ENCODE peak calls at places on chromosomes 13 and 19, in seven cellular contexts. M is ascending aorta; N is NB4; G is AG04450; L is tibial nerve; Z is CD8-positive, alpha-beta T cell; W is body of pancreas. D is an unnamed sample.

GRCh38 chr13:85419611-85420010 is 379.6 kb downstream of the SLITRK6 start:
- DNase-seq in L (no peak), M (no peak), Z (no peak), W (no peak), G (no peak), N (no peak), D (no peak)

GRCh38 chr19:47176071-47176626 is 45.5 kb downstream of the SAE1 start:
- DNase-seq in W (no peak), M (no peak), Z (no peak), N (no peak), G (peak), L (no peak), D (no peak)

GRCh38 chr13:52067237-52067636 is 42.7 kb downstream of the UTP14C start:
- DNase-seq in M (no peak), G (no peak), L (no peak), N (peak), W (no peak), Z (no peak), D (no peak)

GRCh38 chr19:29789007-29789406 is 22.8 kb upstream of the CCNE1 start:
- DNase-seq in M (no peak), L (no peak), G (no peak), Z (no peak), N (peak), W (no peak), D (no peak)

GRCh38 chr13:103903790-103904189 is 837.6 kb upstream of the SLC10A2 start:
- DNase-seq in M (no peak), N (no peak), W (no peak), Z (no peak), L (no peak), G (no peak), D (no peak)

GRCh38 chr13:40130871-40131636 is 475.6 kb downstream of the COG6 start:
- DNase-seq in L (no peak), M (peak), W (no peak), N (peak), Z (no peak), G (no peak), D (no peak)

GRCh38 chr13:22812793-22813192 is 368.0 kb upstream of the SGCG start:
- DNase-seq in M (no peak), W (peak), G (no peak), Z (no peak), L (no peak), N (no peak), D (no peak)

GRCh38 chr13:33927315-33927714 is 109.4 kb downstream of the RFC3 start:
- DNase-seq in W (no peak), L (no peak), G (no peak), M (no peak), Z (no peak), N (peak), D (no peak)

GRCh38 chr13:69948016-69948415 is 159.6 kb upstream of the ATXN8OS start:
- DNase-seq in N (no peak), G (no peak), W (no peak), Z (no peak), M (no peak), L (no peak), D (no peak)

GRCh38 chr19:2494447-2495129 is 18.7 kb downstream of the GADD45B start:
- DNase-seq in Z (peak), N (peak), M (peak), W (peak), L (peak), G (no peak), D (no peak)

GRCh38 chr13:48265217-48265815 is 32.3 kb downstream of the ITM2B start:
- DNase-seq in G (no peak), M (no peak), N (no peak), W (no peak), Z (no peak), L (no peak), D (no peak)

GRCh38 chr13:30755678-30756077 is 20.3 kb downstream of the ALOX5AP start:
- DNase-seq in N (no peak), W (no peak), Z (no peak), M (no peak), G (no peak), L (no peak), D (no peak)

DNA sequence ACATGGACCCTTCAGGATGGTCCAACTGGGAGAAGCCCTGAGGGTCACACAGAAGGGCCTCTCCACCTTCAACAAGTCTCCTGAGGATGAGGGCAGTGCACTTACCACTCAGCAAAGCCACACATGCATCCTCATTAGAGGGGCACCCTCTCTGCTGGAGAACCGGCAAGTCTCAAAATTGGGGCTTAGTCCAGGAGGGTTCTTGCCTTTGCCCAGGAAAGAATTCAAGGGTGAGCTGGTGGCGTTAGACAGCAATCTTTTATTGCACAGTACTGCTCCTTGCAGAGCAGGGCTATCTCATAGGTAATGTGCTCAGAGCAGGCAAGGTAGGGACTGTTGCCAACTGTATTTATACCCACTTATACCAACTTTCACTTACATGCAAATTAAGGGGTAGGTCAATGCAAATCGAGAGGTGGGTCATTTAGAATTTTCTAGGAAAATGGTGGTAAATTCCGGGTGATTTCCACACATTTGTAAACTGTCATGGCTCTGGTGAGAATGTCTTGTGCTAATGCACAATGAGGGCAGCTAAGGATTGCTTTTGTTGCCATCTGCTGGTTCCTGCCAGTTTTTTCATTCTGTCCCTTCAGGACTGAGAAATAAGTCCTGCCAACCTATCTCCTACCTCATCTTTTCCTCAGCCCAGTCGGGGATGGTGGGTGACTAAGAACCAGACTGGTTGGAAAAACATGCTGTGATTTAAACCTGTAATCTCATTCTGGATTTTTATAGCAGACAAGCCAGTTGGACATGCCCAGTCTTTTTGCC is 27.8 kb upstream of the IGSF23 start:
- DNase-seq in Z (no peak), W (no peak), G (no peak), L (no peak), N (peak), M (no peak), D (no peak)
- TF ChIP-seq CTCF in Z (no peak), W (no peak), G (peak), L (no peak), N (no peak), M (no peak), D (no peak)

GRCh38 chr13:101785858-101786257 is 333.4 kb downstream of the ITGBL1 start:
- DNase-seq in L (no peak), N (peak), G (no peak), W (peak), Z (no peak), M (no peak), D (peak)
- TF ChIP-seq CTCF in L (no peak), N (peak), G (no peak), W (peak), Z (no peak), M (no peak), D (no peak)

GRCh38 chr13:41196011-41196410 is 1.6 kb upstream of the KBTBD7 start:
- DNase-seq in G (no peak), N (no peak), M (no peak), L (no peak), Z (no peak), W (no peak), D (no peak)

GRCh38 chr13:41193469-41193868 is 900 bp downstream of the KBTBD7 start:
- DNase-seq in M (no peak), L (no peak), Z (no peak), G (no peak), N (peak), W (no peak), D (no peak)

GRCh38 chr13:41199061-41199460 is 4.7 kb upstream of the KBTBD7 start:
- DNase-seq in G (no peak), M (no peak), L (no peak), N (no peak), W (no peak), Z (no peak), D (no peak)

GRCh38 chr13:41196620-41197019 is 2.3 kb upstream of the KBTBD7 start:
- DNase-seq in N (peak), W (no peak), L (no peak), Z (no peak), G (no peak), M (no peak), D (no peak)

DNA sequence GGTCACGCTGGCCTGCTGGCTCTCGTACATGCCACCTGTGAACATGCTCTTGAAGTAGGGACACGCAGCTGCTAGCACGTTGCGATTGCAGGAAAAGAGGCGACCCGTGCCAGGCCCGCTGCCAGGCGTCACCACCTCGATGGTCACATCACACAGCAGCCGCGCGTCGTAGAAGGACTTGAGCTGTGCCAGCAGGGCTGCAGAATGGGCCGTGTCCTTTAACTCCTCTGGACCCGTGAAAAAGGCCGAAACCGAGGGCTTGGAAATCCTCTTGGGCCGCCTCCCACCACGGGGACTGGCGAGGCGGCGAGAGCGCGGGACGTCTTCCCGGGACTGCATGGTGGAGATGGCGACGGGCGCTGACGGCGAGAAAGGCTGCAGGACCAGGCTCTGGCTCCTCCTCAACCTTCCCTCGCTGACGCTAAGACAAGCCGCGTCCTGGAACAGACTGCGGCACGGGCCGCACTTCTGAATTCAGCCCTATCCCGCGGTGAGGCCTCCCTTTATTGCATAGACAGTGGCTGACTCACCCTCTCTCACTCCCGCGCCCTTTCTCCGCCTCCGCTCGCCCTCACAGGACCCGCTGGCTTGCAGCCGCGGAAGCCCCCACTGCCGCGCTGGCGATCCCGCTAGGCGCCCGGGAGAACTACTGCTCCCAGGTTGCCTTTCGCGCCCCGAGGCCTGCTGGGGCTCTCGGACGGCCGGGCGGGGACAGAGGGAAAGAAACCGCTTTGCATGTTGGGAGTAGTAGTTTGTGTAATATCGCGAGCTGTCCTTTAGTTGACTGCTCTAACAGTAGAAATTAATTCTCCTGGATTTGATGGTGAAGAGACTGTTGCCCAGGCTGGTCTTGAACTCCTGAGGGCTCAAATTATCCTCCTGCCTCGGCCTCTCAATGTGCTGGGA is at the start of gene KBTBD7:
- DNase-seq in Z (peak), N (peak), M (peak), G (peak), W (peak), L (peak), D (peak)
- TF ChIP-seq CTCF in Z (no peak), N (no peak), M (peak), G (no peak), W (no peak), L (peak), D (no peak)

DNA sequence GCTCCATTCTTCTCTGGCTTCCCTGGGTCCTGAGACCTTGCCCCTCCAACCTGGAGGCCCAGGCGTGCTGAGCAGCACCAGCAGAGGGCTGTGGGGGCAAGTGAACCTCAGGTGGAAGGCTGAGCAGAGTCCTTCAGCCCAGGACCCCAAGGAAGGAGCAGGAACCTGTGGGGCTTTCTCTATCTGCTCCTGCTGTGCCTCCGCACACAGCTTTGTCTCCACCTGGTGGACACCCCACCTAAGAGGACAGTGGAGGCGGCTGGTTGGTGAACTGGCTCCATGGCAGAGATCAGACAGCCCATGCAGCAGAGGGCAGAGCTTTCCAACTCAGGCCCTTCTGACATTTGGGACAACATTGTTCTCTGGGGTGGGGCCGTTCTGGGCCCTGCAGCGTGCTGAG is 19.7 kb downstream of the ZFR2 start:
- DNase-seq in Z (peak), W (peak), L (no peak), N (no peak), G (no peak), M (no peak), D (peak)
- TF ChIP-seq CTCF in Z (peak), W (no peak), L (no peak), N (no peak), G (peak), M (no peak), D (peak)